ENCODE peak calls at places on chromosome 5, in five cellular contexts. One of them, this sample, is unnamed.

GRCh38 chr5:83509535-83509934 is 38.0 kb downstream of the VCAN start:
- DNase-seq in H1: no peak
- DNase-seq in trophoblast cell: peak
- DNase-seq in H9: no peak
- DNase-seq in neuronal stem cell: no peak
- DNase-seq in this sample: peak

GRCh38 chr5:161846731-161847130 is 1.2 kb upstream of the GABRA1 start:
- DNase-seq in H1: no peak
- DNase-seq in trophoblast cell: no peak
- DNase-seq in H9: peak
- DNase-seq in neuronal stem cell: peak
- DNase-seq in this sample: no peak

GRCh38 chr5:106311230-106311629 is 1359.5 kb downstream of the EFNA5 start:
- DNase-seq in H1: no peak
- DNase-seq in trophoblast cell: no peak
- DNase-seq in H9: no peak
- DNase-seq in neuronal stem cell: no peak
- DNase-seq in this sample: no peak

GRCh38 chr5:1666221-1666620 is 133.4 kb downstream of the MRPL36 start:
- DNase-seq in H1: no peak
- DNase-seq in trophoblast cell: no peak
- DNase-seq in H9: peak
- DNase-seq in neuronal stem cell: no peak
- DNase-seq in this sample: no peak

GRCh38 chr5:39605966-39606591 is 181.3 kb upstream of the DAB2 start:
- DNase-seq in H1: no peak
- DNase-seq in trophoblast cell: no peak
- DNase-seq in H9: no peak
- DNase-seq in neuronal stem cell: no peak
- DNase-seq in this sample: peak

GRCh38 chr5:66982514-66982913 is 214.1 kb downstream of the CD180 start:
- DNase-seq in H1: no peak
- DNase-seq in trophoblast cell: no peak
- DNase-seq in H9: no peak
- DNase-seq in neuronal stem cell: no peak
- DNase-seq in this sample: no peak

GRCh38 chr5:134568761-134569725 is 43.6 kb downstream of the JADE2 start:
- DNase-seq in H1: no peak
- DNase-seq in trophoblast cell: no peak
- DNase-seq in H9: no peak
- DNase-seq in neuronal stem cell: no peak
- DNase-seq in this sample: no peak

GRCh38 chr5:139955616-139956283 is 87.3 kb downstream of the NRG2 start:
- DNase-seq in H1: no peak
- DNase-seq in trophoblast cell: no peak
- DNase-seq in H9: peak
- DNase-seq in neuronal stem cell: no peak
- DNase-seq in this sample: no peak

GRCh38 chr5:2496126-2496525 is 255.4 kb downstream of the IRX2 start:
- DNase-seq in H1: no peak
- DNase-seq in trophoblast cell: no peak
- DNase-seq in H9: no peak
- DNase-seq in neuronal stem cell: no peak
- DNase-seq in this sample: no peak

GRCh38 chr5:56422060-56422762 is 189.1 kb upstream of the ANKRD55 start:
- DNase-seq in H1: no peak
- DNase-seq in trophoblast cell: peak
- DNase-seq in H9: no peak
- DNase-seq in neuronal stem cell: no peak
- DNase-seq in this sample: no peak

GRCh38 chr5:122704247-122705036 is 70.4 kb upstream of the SNX2 start:
- DNase-seq in H1: no peak
- DNase-seq in trophoblast cell: peak
- DNase-seq in H9: no peak
- DNase-seq in neuronal stem cell: no peak
- DNase-seq in this sample: peak

GRCh38 chr5:58849995-58850667 is 267.3 kb downstream of the RAB3C start:
- DNase-seq in H1: no peak
- DNase-seq in trophoblast cell: peak
- DNase-seq in H9: no peak
- DNase-seq in neuronal stem cell: peak
- DNase-seq in this sample: peak

GRCh38 chr5:38634961-38635369 is 78.5 kb upstream of the LIFR start:
- DNase-seq in H1: no peak
- DNase-seq in trophoblast cell: peak
- DNase-seq in H9: no peak
- DNase-seq in neuronal stem cell: no peak
- DNase-seq in this sample: no peak

GRCh38 chr5:154356256-154356655 is 89.5 kb upstream of the SAP30L start:
- DNase-seq in H1: no peak
- DNase-seq in trophoblast cell: peak
- DNase-seq in H9: no peak
- DNase-seq in neuronal stem cell: no peak
- DNase-seq in this sample: no peak

GRCh38 chr5:93236807-93237421 is 344.1 kb downstream of the NR2F1-AS1 start:
- DNase-seq in H1: no peak
- DNase-seq in trophoblast cell: peak
- DNase-seq in H9: no peak
- DNase-seq in neuronal stem cell: no peak
- DNase-seq in this sample: peak

GRCh38 chr5:141735823-141736222 is 53.8 kb upstream of the ARAP3 start:
- DNase-seq in H1: no peak
- DNase-seq in trophoblast cell: no peak
- DNase-seq in H9: no peak
- DNase-seq in neuronal stem cell: no peak
- DNase-seq in this sample: no peak

GRCh38 chr5:127935398-127935797 is 148.2 kb upstream of the SLC12A2 start:
- DNase-seq in H1: no peak
- DNase-seq in trophoblast cell: no peak
- DNase-seq in H9: no peak
- DNase-seq in neuronal stem cell: no peak
- DNase-seq in this sample: no peak

GRCh38 chr5:159419567-159419966 is 89.3 kb upstream of the IL12B start:
- DNase-seq in H1: no peak
- DNase-seq in trophoblast cell: no peak
- DNase-seq in H9: peak
- DNase-seq in neuronal stem cell: no peak
- DNase-seq in this sample: no peak

DNA sequence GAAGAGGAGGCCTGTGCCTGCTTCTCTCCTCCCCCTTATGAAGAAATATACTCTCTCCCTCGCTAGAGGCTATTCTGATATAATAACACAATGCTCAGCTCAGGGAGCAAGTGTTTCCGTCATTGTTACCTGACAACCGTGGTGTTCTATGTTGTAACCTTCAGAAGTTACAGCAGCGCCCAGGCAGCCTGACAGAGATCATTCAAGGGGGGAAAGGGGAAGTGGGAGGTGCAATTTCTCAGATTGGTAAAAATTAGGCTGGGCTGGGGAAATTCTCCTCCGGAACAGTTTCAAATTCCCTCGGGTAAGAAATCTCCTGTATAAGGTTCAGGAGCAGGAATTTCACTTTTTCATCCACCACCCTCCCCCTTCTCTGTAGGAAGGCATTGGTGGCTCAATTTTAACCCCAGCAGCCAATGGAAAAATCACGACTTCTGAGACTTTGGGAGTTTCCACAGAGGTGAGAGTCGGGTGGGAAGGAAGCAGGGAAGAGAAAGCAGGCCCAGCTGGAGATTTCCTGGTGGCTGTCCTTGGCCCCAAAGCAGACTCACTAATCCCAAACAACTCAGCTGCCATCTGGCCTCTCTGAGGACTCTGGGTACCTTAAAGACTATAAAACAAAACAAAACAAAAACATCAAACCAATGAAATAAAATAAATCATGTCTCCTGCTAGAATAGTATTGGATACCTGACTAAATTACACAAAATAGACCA is 1.3 kb downstream of the TMEM174 start:
- DNase-seq in H1: no peak
- DNase-seq in trophoblast cell: no peak
- DNase-seq in H9: no peak
- DNase-seq in neuronal stem cell: no peak
- DNase-seq in this sample: no peak
- H2BK12ac ChIP-seq in H1: no peak
- H2BK12ac ChIP-seq in trophoblast cell: no peak
- H2BK12ac ChIP-seq in H9: no peak
- H2BK12ac ChIP-seq in neuronal stem cell: no peak
- H2BK12ac ChIP-seq in this sample: no peak

DNA sequence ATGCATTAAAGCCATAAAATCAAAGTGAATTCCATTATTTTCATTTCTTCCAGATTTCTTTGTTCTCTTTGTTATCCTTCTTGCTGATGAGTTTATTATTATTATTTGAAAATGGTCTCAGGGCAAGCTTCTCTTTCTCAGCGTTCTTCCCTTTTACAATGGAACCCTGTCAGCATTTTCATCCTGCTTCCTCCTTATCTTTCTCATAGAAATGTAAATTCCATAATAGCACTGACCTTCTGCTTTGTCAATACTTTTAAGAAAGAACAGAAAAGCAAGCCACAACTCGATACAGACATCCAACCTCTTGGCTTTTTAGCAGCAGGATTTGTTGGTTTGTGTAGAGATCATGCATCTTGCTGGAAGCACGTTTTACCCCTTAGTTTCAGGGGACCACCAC is 114.0 kb upstream of the BASP1 start:
- DNase-seq in H1: no peak
- DNase-seq in trophoblast cell: no peak
- DNase-seq in H9: no peak
- DNase-seq in neuronal stem cell: no peak
- DNase-seq in this sample: no peak
- H3K4me2 ChIP-seq in H1: no peak
- H3K4me2 ChIP-seq in trophoblast cell: no peak
- H3K4me2 ChIP-seq in H9: no peak
- H3K4me2 ChIP-seq in neuronal stem cell: no peak
- H3K4me2 ChIP-seq in this sample: no peak

DNA sequence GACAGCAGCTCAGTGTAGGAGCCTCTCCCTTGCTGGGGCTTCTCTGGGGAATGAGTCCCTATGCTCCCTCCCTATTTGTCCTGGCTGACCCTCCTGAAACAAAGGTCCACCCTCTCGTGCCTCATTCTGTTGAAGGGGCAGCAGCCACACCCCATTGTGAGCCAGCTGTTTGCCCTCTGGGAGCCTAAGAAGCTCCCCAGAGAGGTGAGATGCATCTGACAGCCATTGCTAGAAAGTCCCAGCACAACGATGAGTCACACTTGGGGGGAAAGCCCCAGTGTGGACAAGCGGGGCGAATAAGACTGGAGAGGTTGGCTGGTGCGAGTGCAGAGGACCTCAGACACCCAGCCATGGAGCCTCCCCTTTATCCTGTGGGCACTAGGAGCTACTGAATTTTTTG is 101.4 kb downstream of the PPARGC1B start:
- DNase-seq in H1: no peak
- DNase-seq in trophoblast cell: peak
- DNase-seq in H9: no peak
- DNase-seq in neuronal stem cell: no peak
- DNase-seq in this sample: peak
- H3K9ac ChIP-seq in H1: no peak
- H3K9ac ChIP-seq in trophoblast cell: no peak
- H3K9ac ChIP-seq in H9: no peak
- H3K9ac ChIP-seq in neuronal stem cell: no peak
- H3K9ac ChIP-seq in this sample: no peak

GRCh38 chr5:61162010-61162831 is at the start of gene SMIM15:
- DNase-seq in H1: peak
- DNase-seq in trophoblast cell: peak
- DNase-seq in H9: peak
- DNase-seq in neuronal stem cell: peak
- DNase-seq in this sample: peak
- H2BK12ac ChIP-seq in H1: peak
- H2BK12ac ChIP-seq in trophoblast cell: peak
- H2BK12ac ChIP-seq in H9: no peak
- H2BK12ac ChIP-seq in neuronal stem cell: no peak
- H2BK12ac ChIP-seq in this sample: peak

DNA sequence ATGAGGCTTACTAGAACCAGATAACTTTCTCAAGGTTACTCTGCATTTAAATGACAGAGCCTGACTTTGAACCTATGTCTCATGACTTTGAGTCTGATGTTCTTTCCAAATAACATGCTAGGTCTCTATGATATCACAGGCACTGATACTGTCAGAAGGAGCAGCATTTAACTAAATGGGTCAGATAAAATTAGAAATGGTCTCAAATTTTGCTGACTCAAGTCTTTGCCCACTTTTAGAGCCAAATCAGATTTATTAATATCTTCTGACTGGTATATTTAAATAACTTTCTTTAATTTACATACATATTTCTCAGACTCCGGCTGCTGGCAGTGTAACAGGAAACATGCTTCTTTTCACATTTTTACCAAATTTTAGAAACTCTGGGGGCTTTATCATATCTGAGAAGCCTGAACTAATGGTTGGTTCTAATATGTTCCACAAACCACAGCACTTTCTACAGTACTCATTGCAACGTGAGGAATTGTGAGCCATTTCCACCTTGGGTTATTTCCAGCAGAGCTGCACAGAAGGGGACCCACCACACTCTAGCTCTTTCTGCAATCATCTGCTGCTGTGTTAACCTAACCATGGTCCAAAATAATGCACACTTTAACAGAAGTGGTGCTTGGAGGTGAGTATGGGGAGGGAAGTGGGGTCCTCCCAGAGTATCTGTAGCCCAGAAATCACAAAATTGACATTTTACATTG is 79.2 kb downstream of the KCTD16 start:
- DNase-seq in H1: no peak
- DNase-seq in trophoblast cell: no peak
- DNase-seq in H9: no peak
- DNase-seq in neuronal stem cell: no peak
- DNase-seq in this sample: no peak
- H3K4me2 ChIP-seq in H1: no peak
- H3K4me2 ChIP-seq in trophoblast cell: no peak
- H3K4me2 ChIP-seq in H9: no peak
- H3K4me2 ChIP-seq in neuronal stem cell: no peak
- H3K4me2 ChIP-seq in this sample: no peak

DNA sequence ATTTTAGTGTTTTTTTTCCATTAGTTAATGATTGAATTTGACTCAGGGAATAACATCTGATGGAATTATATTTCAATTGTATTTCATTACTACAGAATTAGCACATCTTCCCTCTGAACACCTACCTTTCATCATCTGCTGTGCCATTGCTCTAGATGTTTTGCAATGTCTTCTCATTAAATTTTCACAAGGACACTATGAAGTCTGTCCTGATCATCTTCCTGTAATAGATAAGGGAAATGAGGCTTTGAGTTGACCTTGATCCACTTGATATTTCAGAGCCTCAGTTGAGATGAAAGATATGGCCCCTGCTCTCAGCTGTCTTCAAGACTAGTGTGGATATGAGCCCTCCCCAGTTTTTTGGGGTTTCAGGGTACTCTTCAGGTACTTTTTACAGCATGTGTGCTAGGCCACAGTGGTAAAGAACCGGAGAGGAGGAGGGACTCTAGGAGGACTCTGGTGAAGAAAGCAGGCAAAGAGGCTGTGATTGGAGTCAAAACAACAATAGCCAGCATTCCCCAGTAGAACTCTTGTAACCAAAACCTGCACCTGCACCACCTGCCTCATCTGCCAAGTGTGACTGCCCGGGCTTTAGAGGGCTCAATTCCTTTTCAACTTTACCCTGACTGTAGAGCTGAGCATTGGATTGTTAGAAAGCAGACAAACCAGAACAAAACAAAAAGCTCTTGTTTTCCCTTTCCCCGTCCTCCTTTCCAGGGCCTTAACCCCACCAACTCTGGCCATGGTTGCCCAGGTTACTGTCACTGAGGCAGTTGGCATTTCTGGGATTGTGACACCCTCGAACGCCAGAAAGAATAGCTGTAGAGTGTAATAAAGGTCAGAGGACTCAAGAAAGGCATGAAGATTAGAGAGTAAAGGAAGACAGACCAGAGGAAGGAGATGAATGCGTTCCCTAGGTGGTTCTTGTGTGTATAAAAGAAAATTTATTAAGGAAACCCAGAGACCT is 56.3 kb downstream of the ERAP1 start:
- DNase-seq in H1: no peak
- DNase-seq in trophoblast cell: peak
- DNase-seq in H9: no peak
- DNase-seq in neuronal stem cell: no peak
- DNase-seq in this sample: no peak
- H3K9ac ChIP-seq in H1: no peak
- H3K9ac ChIP-seq in trophoblast cell: no peak
- H3K9ac ChIP-seq in H9: no peak
- H3K9ac ChIP-seq in neuronal stem cell: no peak
- H3K9ac ChIP-seq in this sample: no peak

This sample was measured in mesenchymal stem cell.